ENCODE peak calls at places on chromosomes 4 and X, in nine cellular contexts. D is testis; V is transverse colon; Z is HCT116; M is aorta; K is GM23248; G is CD8-positive, alpha-beta T cell; N is upper lobe of right lung; R is colonic mucosa. A is an unnamed sample.

GRCh38 chrX:109936114-109936513 is 66.8 kb upstream of the TMEM164 start:
- DNase-seq in M (no peak), R (no peak), V (no peak), K (peak), D (no peak), G (no peak), Z (no peak), N (no peak), A (no peak)

GRCh38 chr4:182924497-182924896 is 7.3 kb upstream of the DCTD start:
- DNase-seq in G (no peak), D (no peak), K (no peak), Z (no peak), M (no peak), R (no peak), N (no peak), V (no peak), A (no peak)

GRCh38 chr4:159195400-159195799 is 92.5 kb downstream of the RAPGEF2 start:
- DNase-seq in D (no peak), N (no peak), M (no peak), R (no peak), G (no peak), V (no peak), Z (no peak), K (no peak), A (no peak)

GRCh38 chr4:88409206-88409605 is 30.6 kb downstream of the HERC6 start:
- DNase-seq in M (no peak), N (no peak), D (no peak), K (no peak), V (no peak), Z (no peak), R (no peak), G (no peak), A (no peak)

GRCh38 chr4:125891597-125892258 is 577.0 kb downstream of the FAT4 start:
- DNase-seq in V (no peak), G (no peak), M (no peak), N (no peak), D (no peak), Z (no peak), R (no peak), K (peak), A (no peak)

GRCh38 chrX:10175317-10175871 is 18.6 kb downstream of the CLCN4 start:
- DNase-seq in K (peak), Z (no peak), R (no peak), G (no peak), D (peak), N (no peak), V (no peak), M (no peak), A (no peak)

GRCh38 chr4:16667464-16667863 is 231.0 kb downstream of the LDB2 start:
- DNase-seq in G (no peak), N (no peak), D (no peak), V (no peak), R (no peak), K (peak), Z (no peak), M (no peak), A (no peak)

GRCh38 chr4:22607382-22607781 is 85.4 kb upstream of the GBA3 start:
- DNase-seq in D (peak), K (peak), G (no peak), M (peak), N (no peak), Z (peak), V (peak), R (peak), A (no peak)

GRCh38 chr4:140027135-140027534 is 126.8 kb downstream of the MAML3 start:
- DNase-seq in D (no peak), R (no peak), Z (no peak), G (no peak), V (no peak), M (no peak), N (no peak), K (peak), A (no peak)

GRCh38 chrX:136192135-136192534 is 44.8 kb downstream of the FHL1 start:
- DNase-seq in R (no peak), D (no peak), K (no peak), V (no peak), Z (no peak), N (no peak), M (no peak), G (no peak), A (no peak)

GRCh38 chrX:19332983-19333382 is 10.7 kb upstream of the PDHA1 start:
- DNase-seq in M (no peak), N (no peak), K (peak), V (no peak), G (no peak), Z (no peak), D (peak), R (no peak), A (no peak)

GRCh38 chrX:40097492-40098263 is at the start of gene BCOR:
- DNase-seq in G (peak), K (peak), M (peak), V (peak), N (peak), Z (no peak), D (peak), R (peak), A (no peak)

GRCh38 chr4:125316391-125316780 is 1.6 kb downstream of the FAT4 start:
- DNase-seq in K (peak), M (peak), D (peak), G (no peak), N (peak), V (peak), R (peak), Z (no peak), A (no peak)

GRCh38 chrX:30653415-30654131 is at the start of gene GK:
- DNase-seq in V (peak), N (no peak), Z (no peak), M (peak), D (no peak), G (no peak), K (peak), R (no peak), A (peak)

GRCh38 chr4:169823685-169824084 is 65.9 kb upstream of the HPF1 start:
- DNase-seq in R (no peak), D (peak), V (peak), Z (no peak), M (no peak), G (no peak), K (peak), N (no peak), A (no peak)

GRCh38 chr4:45275862-45276261 is 549.5 kb upstream of the GNPDA2 start:
- DNase-seq in K (no peak), M (no peak), D (no peak), V (no peak), Z (no peak), R (no peak), N (no peak), G (no peak), A (no peak)

GRCh38 chr4:139630991-139631390 is 34.6 kb upstream of the MGST2 start:
- DNase-seq in K (no peak), Z (no peak), V (no peak), N (no peak), G (no peak), D (no peak), R (no peak), M (no peak), A (no peak)

GRCh38 chr4:93731448-93731847 is 97.1 kb upstream of the ATOH1 start:
- DNase-seq in V (no peak), D (no peak), K (peak), G (no peak), N (no peak), R (no peak), Z (no peak), M (no peak), A (no peak)

GRCh38 chr4:185682236-185682635 is 129.8 kb downstream of the SORBS2 start:
- DNase-seq in Z (no peak), V (no peak), N (no peak), K (peak), M (no peak), D (no peak), R (no peak), G (no peak), A (no peak)

GRCh38 chr4:30952526-30953219 is 232.5 kb downstream of the PCDH7 start:
- DNase-seq in M (no peak), V (no peak), K (no peak), D (no peak), Z (peak), N (no peak), G (no peak), R (no peak), A (no peak)

GRCh38 chrX:130080791-130081367 is 29.4 kb downstream of the ELF4 start:
- DNase-seq in M (no peak), V (no peak), G (no peak), N (no peak), Z (no peak), D (no peak), R (no peak), K (peak), A (no peak)

GRCh38 chrX:24692305-24692704 is 1.4 kb upstream of the POLA1 start:
- DNase-seq in Z (no peak), G (no peak), M (no peak), D (no peak), R (no peak), V (no peak), K (no peak), N (no peak), A (no peak)

GRCh38 chrX:24694825-24695224 is 1.1 kb downstream of the POLA1 start:
- DNase-seq in M (no peak), R (no peak), D (no peak), V (no peak), N (no peak), K (peak), G (no peak), Z (no peak), A (no peak)

GRCh38 chrX:24693453-24694202 is at the start of gene POLA1:
- DNase-seq in R (peak), V (peak), G (peak), M (peak), Z (peak), N (peak), K (peak), D (peak), A (peak)

GRCh38 chrX:24696241-24696640 is 2.5 kb downstream of the POLA1 start:
- DNase-seq in D (no peak), N (no peak), R (no peak), Z (no peak), V (no peak), G (no peak), M (no peak), K (no peak), A (no peak)
- H3K27ac ChIP-seq in D (no peak), N (no peak), R (no peak), Z (no peak), V (no peak), G (no peak), M (no peak), K (no peak), A (no peak)

GRCh38 chr4:128825226-128825625 is 15.7 kb downstream of the JADE1 start:
- DNase-seq in R (no peak), N (no peak), G (no peak), V (peak), M (no peak), K (peak), D (no peak), Z (peak), A (no peak)
- H3K27ac ChIP-seq in R (no peak), N (no peak), G (no peak), V (no peak), M (no peak), K (no peak), D (no peak), Z (no peak), A (no peak)

DNA sequence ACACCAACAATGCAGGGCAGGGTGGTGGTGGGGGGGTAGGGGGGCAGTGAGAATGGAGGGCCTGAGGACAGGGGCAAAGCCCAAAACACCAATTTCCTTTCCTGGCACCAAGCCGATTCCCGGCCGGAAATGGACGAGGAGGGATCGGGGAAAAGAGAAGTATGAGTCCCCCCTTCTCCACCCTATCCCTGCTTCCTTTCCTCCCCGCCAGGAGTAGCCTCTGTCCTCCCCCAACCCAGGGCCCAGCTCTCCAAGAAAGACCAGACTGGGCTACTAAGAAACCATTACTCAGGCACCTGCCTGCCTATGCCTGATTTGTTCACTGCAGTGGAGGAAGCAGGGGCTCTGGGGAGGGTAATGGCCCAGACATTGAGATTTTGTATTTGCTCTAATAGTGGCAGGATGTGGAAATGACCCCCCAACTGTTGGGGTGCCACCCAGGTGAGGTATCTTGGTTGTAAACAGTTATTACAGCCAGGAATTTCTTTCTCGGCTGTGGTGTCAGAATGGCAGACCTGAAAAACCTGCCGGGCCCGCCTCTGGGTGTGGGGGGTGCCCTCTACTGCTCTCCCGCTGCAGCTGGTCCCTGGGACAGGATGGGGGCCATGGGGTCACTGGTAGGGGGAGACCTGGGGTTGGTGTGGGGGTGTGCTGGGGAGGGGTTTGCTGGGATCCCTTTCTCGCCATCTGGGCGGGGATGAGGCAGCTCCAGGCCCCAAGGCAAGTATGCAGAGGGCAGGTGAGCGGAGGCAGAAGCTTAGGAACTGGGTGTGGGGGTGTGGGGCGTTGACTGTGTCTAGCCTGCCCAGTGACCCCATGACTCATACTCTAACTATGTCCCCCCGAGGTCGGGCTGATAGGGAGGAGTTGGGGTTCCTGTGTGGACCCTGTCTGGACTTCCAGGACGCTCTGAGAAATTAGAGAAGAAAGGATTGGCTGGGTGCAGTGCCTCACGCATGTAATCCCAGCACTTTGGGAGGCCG is 701 bp downstream of the CCDC120 start:
- DNase-seq in D (no peak), M (no peak), N (no peak), K (no peak), R (no peak), Z (no peak), G (no peak), V (peak), A (no peak)
- H3K27ac ChIP-seq in D (no peak), M (no peak), N (peak), K (no peak), R (peak), Z (peak), G (no peak), V (peak), A (no peak)

GRCh38 chrX:23118890-23119527 is 119.2 kb downstream of the DDX53 start:
- DNase-seq in R (no peak), D (no peak), K (no peak), G (no peak), N (no peak), Z (no peak), V (no peak), M (no peak), A (no peak)
- H3K27ac ChIP-seq in R (no peak), D (no peak), K (no peak), G (no peak), N (no peak), Z (no peak), V (no peak), M (no peak), A (no peak)

DNA sequence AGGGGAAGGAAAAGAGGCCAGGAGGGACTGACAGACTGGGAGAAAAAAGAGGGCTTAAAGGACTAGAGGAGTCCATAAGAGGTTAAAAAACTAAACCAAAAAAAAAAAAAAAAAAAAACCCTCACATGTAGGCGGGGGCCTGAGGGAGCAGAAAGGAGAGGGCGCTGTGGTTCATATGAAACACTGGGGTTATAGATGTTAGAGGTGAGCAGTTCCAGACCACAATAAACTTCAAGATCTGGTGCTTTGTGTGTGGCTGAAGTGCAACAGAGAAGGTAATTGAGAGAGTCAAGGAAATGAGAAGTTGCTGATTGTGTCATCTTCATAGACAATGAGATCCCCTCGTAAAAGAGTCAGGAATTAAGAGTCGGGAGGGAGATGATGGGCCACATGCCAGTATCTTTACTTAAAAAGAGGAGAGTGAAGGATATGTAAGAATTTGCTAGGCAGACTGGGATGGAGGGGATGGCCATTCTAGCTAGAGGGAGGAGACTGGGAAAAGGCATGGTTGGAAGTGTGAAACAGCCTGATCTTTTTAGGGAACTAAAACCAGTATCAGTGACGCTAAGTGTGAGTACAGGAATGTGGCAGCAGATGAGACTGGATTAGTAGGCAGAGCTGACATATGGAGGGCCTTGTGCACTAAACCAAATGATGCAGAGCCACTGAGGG is 18.4 kb upstream of the OGT start:
- DNase-seq in M (no peak), G (no peak), R (no peak), N (no peak), Z (no peak), D (no peak), V (peak), K (peak), A (no peak)
- H3K27ac ChIP-seq in M (no peak), G (no peak), R (no peak), N (no peak), Z (no peak), D (no peak), V (no peak), K (no peak), A (no peak)

DNA sequence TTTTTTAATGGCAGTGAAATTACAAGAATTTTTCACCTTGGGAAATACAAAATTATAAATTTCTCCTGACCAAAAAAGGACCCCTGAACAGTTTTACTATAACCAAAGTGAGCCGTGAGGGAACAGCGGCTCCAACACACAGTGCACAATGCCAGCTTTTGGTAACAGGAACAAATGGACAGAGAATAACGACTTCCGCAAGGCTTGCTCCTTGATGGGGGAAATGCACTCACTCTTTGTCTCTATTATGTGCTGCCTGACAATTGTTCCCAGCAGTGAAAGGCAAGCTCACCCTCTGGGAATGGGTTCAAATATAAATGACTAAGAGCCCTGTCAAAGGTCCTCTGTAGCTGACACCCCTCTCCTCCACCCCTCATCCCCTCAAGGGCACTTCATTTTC is 325.9 kb upstream of the GALNT7 start:
- DNase-seq in D (no peak), K (no peak), M (no peak), V (no peak), R (no peak), N (no peak), G (no peak), Z (no peak), A (no peak)
- H3K27ac ChIP-seq in D (no peak), K (no peak), M (no peak), V (no peak), R (no peak), N (no peak), G (no peak), Z (no peak), A (no peak)

GRCh38 chr4:174066806-174067205 is 216.7 kb downstream of the FBXO8 start:
- DNase-seq in G (no peak), D (no peak), R (no peak), V (no peak), M (no peak), K (no peak), N (no peak), Z (no peak), A (no peak)
- H3K27ac ChIP-seq in G (no peak), D (no peak), R (no peak), V (no peak), M (no peak), K (no peak), N (no peak), Z (no peak), A (no peak)

A was measured in caudate nucleus.